ENCODE peak calls at places on chromosomes 3 and 15, in nine cellular contexts. H, J, M, K, X, L, G, W and O are unnamed samples.
A peak's percentile ranks its signal among the peaks of the same experiment; 100 is the strongest.

GRCh38 chr15:75307778-75308390 is 25.2 kb downstream of the GOLGA6D start:
- DNase-seq in M (no peak), J (no peak), W (no peak), X (no peak), K (peak; percentile 57), G (peak; percentile 11), L (no peak), H (no peak), O (peak; percentile 34)

GRCh38 chr3:5709704-5710103 is 522.2 kb downstream of the EDEM1 start:
- DNase-seq in M (no peak), G (no peak), X (no peak), J (no peak), H (no peak), W (no peak), K (no peak), L (no peak), O (no peak)

GRCh38 chr3:109442531-109442930 is 105.2 kb upstream of the DPPA4 start:
- DNase-seq in X (no peak), H (no peak), W (no peak), J (no peak), M (no peak), K (no peak), G (no peak), L (no peak), O (no peak)

GRCh38 chr15:38996111-38996541 is 431.5 kb upstream of the RASGRP1 start:
- DNase-seq in W (no peak), K (peak; percentile 73), G (no peak), L (no peak), X (peak; percentile 91), H (peak; percentile 98), J (no peak), M (no peak), O (no peak)

GRCh38 chr3:73513260-73513659 is 111.5 kb downstream of the PDZRN3 start:
- DNase-seq in L (no peak), G (no peak), H (no peak), W (no peak), X (no peak), M (peak; percentile 62), J (no peak), K (no peak), O (no peak)

GRCh38 chr3:125054436-125055164 is 1.2 kb downstream of the HEG1 start:
- DNase-seq in X (peak; percentile 76), L (no peak), H (peak; percentile 35), G (no peak), W (no peak), K (peak; percentile 43), J (no peak), M (no peak), O (peak; percentile 23)

GRCh38 chr3:48469046-48469915 is 22.7 kb downstream of the ATRIP start:
- DNase-seq in M (no peak), L (no peak), X (no peak), G (no peak), J (no peak), K (no peak), W (no peak), H (no peak), O (no peak)

GRCh38 chr15:35038655-35039534 is 46.2 kb downstream of the NANOGP8 start:
- DNase-seq in H (peak; percentile 51), X (peak; percentile 10), W (no peak), K (peak; percentile 17), G (no peak), M (no peak), J (no peak), L (no peak), O (no peak)

GRCh38 chr3:37935756-37936666 is 54.6 kb upstream of the VILL start:
- DNase-seq in L (no peak), X (peak; percentile 96), G (no peak), W (no peak), M (no peak), K (peak; percentile 79), J (no peak), H (peak; percentile 98), O (no peak)

GRCh38 chr3:134029734-134030381 is at the start of gene SLCO2A1:
- DNase-seq in J (no peak), W (no peak), L (no peak), H (peak; percentile 29), K (peak; percentile 30), G (peak; percentile 33), X (peak; percentile 24), M (peak; percentile 74), O (peak; percentile 63)

GRCh38 chr15:99409097-99409473 is 156.7 kb upstream of the MEF2A start:
- DNase-seq in W (no peak), M (peak; percentile 92), L (no peak), H (peak; percentile 29), J (peak; percentile 72), K (peak; percentile 58), X (peak; percentile 46), G (no peak), O (peak; percentile 51)

GRCh38 chr3:185653949-185654757 is 68.1 kb downstream of the SENP2 start:
- DNase-seq in J (no peak), H (peak; percentile 66), L (no peak), K (no peak), M (no peak), W (no peak), X (peak; percentile 27), G (no peak), O (no peak)

GRCh38 chr3:195260286-195260905 is 10.6 kb downstream of the XXYLT1 start:
- DNase-seq in X (no peak), W (peak; percentile 28), K (no peak), J (no peak), H (no peak), M (peak; percentile 90), L (no peak), G (peak; percentile 81), O (peak; percentile 48)

GRCh38 chr3:61574854-61575253 is 13.5 kb downstream of the PTPRG start:
- DNase-seq in L (no peak), H (peak; percentile 100), K (peak; percentile 61), J (no peak), W (no peak), G (no peak), M (no peak), X (peak; percentile 99), O (no peak)

GRCh38 chr15:42494998-42495360 is 455 bp upstream of the SNAP23 start:
- DNase-seq in L (peak; percentile 25), H (peak; percentile 65), K (peak; percentile 64), W (peak; percentile 11), G (peak; percentile 6), X (no peak), M (no peak), J (peak; percentile 76), O (no peak)

GRCh38 chr15:78906310-78906608 is 33.6 kb downstream of the MORF4L1 start:
- DNase-seq in X (peak; percentile 33), M (no peak), J (no peak), H (peak; percentile 72), L (no peak), K (peak; percentile 19), W (no peak), G (no peak), O (no peak)

GRCh38 chr3:60743631-60744164 is 507.6 kb downstream of the FHIT start:
- DNase-seq in H (no peak), G (peak; percentile 68), J (peak; percentile 10), L (no peak), X (peak; percentile 58), K (no peak), M (peak; percentile 66), W (no peak), O (no peak)

GRCh38 chr3:54358969-54359648 is 236.8 kb downstream of the CACNA2D3 start:
- DNase-seq in J (peak; percentile 53), H (no peak), K (no peak), L (no peak), G (peak; percentile 77), M (no peak), W (no peak), X (no peak), O (no peak)

GRCh38 chr3:14222457-14222856 is 43.8 kb downstream of the LSM3 start:
- DNase-seq in J (no peak), L (no peak), X (no peak), G (no peak), K (no peak), W (no peak), H (no peak), M (no peak), O (no peak)

GRCh38 chr15:23869391-23869790 is 182.3 kb upstream of the NDN start:
- DNase-seq in L (no peak), K (no peak), H (no peak), X (peak; percentile 5), J (peak; percentile 27), G (no peak), M (no peak), W (no peak), O (no peak)

GRCh38 chr3:11591006-11591360 is 52.7 kb downstream of the VGLL4 start:
- DNase-seq in G (no peak), H (peak; percentile 35), X (no peak), K (no peak), L (no peak), J (no peak), M (no peak), W (no peak), O (no peak)

GRCh38 chr15:99442268-99442897 is 123.4 kb upstream of the MEF2A start:
- DNase-seq in X (peak; percentile 86), L (no peak), J (peak; percentile 83), W (no peak), H (peak; percentile 91), K (peak; percentile 71), G (no peak), M (peak; percentile 91), O (no peak)